ENCODE peak calls at places on chromosome 18, in eight cellular contexts. One of them, this sample, is unnamed.

GRCh38 chr18:48452863-48453323 is 43.7 kb upstream of the ZBTB7C start:
- DNase-seq in neural crest cell: no peak
- DNase-seq in stimulated activated CD4-positive, alpha-beta T cell treated with anti-CD3 and anti-CD28 coated beads, Interleukin-12 subunit alpha, Interleukin-12 subunit beta, amount 100 ng/mL, for 48 hours: no peak
- DNase-seq in DMS 273 treated with DMSO at 0.1 percent for 48 hours: no peak
- DNase-seq in activated CD4-positive, alpha-beta T cell treated with anti-CD3 and anti-CD28 coated beads for 48 hours: no peak
- DNase-seq in transverse colon: no peak
- DNase-seq in activated T-cell treated with anti-CD3 and anti-CD28 coated beads for 1 hour: no peak
- DNase-seq in renal cortical epithelial cell: peak
- DNase-seq in this sample: peak

GRCh38 chr18:42137671-42138375 is 182.8 kb downstream of the PIK3C3 start:
- DNase-seq in activated CD4-positive, alpha-beta T cell treated with anti-CD3 and anti-CD28 coated beads for 48 hours: no peak
- DNase-seq in stimulated activated CD4-positive, alpha-beta T cell treated with anti-CD3 and anti-CD28 coated beads, Interleukin-12 subunit alpha, Interleukin-12 subunit beta, amount 100 ng/mL, for 48 hours: no peak
- DNase-seq in activated T-cell treated with anti-CD3 and anti-CD28 coated beads for 1 hour: no peak
- DNase-seq in renal cortical epithelial cell: no peak
- DNase-seq in neural crest cell: no peak
- DNase-seq in DMS 273 treated with DMSO at 0.1 percent for 48 hours: no peak
- DNase-seq in transverse colon: no peak
- DNase-seq in this sample: no peak

GRCh38 chr18:67504739-67505138 is 11.8 kb downstream of the DSEL start:
- DNase-seq in neural crest cell: no peak
- DNase-seq in activated T-cell treated with anti-CD3 and anti-CD28 coated beads for 1 hour: no peak
- DNase-seq in renal cortical epithelial cell: no peak
- DNase-seq in DMS 273 treated with DMSO at 0.1 percent for 48 hours: no peak
- DNase-seq in stimulated activated CD4-positive, alpha-beta T cell treated with anti-CD3 and anti-CD28 coated beads, Interleukin-12 subunit alpha, Interleukin-12 subunit beta, amount 100 ng/mL, for 48 hours: no peak
- DNase-seq in activated CD4-positive, alpha-beta T cell treated with anti-CD3 and anti-CD28 coated beads for 48 hours: no peak
- DNase-seq in transverse colon: no peak
- DNase-seq in this sample: no peak

GRCh38 chr18:5668087-5668715 is 124.4 kb upstream of the EPB41L3 start:
- DNase-seq in stimulated activated CD4-positive, alpha-beta T cell treated with anti-CD3 and anti-CD28 coated beads, Interleukin-12 subunit alpha, Interleukin-12 subunit beta, amount 100 ng/mL, for 48 hours: no peak
- DNase-seq in renal cortical epithelial cell: no peak
- DNase-seq in activated T-cell treated with anti-CD3 and anti-CD28 coated beads for 1 hour: no peak
- DNase-seq in activated CD4-positive, alpha-beta T cell treated with anti-CD3 and anti-CD28 coated beads for 48 hours: no peak
- DNase-seq in neural crest cell: no peak
- DNase-seq in transverse colon: no peak
- DNase-seq in DMS 273 treated with DMSO at 0.1 percent for 48 hours: no peak
- DNase-seq in this sample: no peak

GRCh38 chr18:57733861-57734260 is 69.3 kb downstream of the ATP8B1 start:
- DNase-seq in neural crest cell: no peak
- DNase-seq in activated CD4-positive, alpha-beta T cell treated with anti-CD3 and anti-CD28 coated beads for 48 hours: no peak
- DNase-seq in DMS 273 treated with DMSO at 0.1 percent for 48 hours: no peak
- DNase-seq in transverse colon: no peak
- DNase-seq in renal cortical epithelial cell: no peak
- DNase-seq in stimulated activated CD4-positive, alpha-beta T cell treated with anti-CD3 and anti-CD28 coated beads, Interleukin-12 subunit alpha, Interleukin-12 subunit beta, amount 100 ng/mL, for 48 hours: no peak
- DNase-seq in activated T-cell treated with anti-CD3 and anti-CD28 coated beads for 1 hour: no peak
- DNase-seq in this sample: no peak

GRCh38 chr18:67600181-67600631 is 83.7 kb upstream of the DSEL start:
- DNase-seq in activated CD4-positive, alpha-beta T cell treated with anti-CD3 and anti-CD28 coated beads for 48 hours: no peak
- DNase-seq in neural crest cell: no peak
- DNase-seq in activated T-cell treated with anti-CD3 and anti-CD28 coated beads for 1 hour: no peak
- DNase-seq in renal cortical epithelial cell: peak
- DNase-seq in DMS 273 treated with DMSO at 0.1 percent for 48 hours: no peak
- DNase-seq in stimulated activated CD4-positive, alpha-beta T cell treated with anti-CD3 and anti-CD28 coated beads, Interleukin-12 subunit alpha, Interleukin-12 subunit beta, amount 100 ng/mL, for 48 hours: no peak
- DNase-seq in transverse colon: no peak
- DNase-seq in this sample: peak

GRCh38 chr18:78979058-78979680 is 449 bp upstream of the SALL3 start:
- DNase-seq in activated CD4-positive, alpha-beta T cell treated with anti-CD3 and anti-CD28 coated beads for 48 hours: no peak
- DNase-seq in neural crest cell: no peak
- DNase-seq in DMS 273 treated with DMSO at 0.1 percent for 48 hours: no peak
- DNase-seq in activated T-cell treated with anti-CD3 and anti-CD28 coated beads for 1 hour: no peak
- DNase-seq in transverse colon: no peak
- DNase-seq in stimulated activated CD4-positive, alpha-beta T cell treated with anti-CD3 and anti-CD28 coated beads, Interleukin-12 subunit alpha, Interleukin-12 subunit beta, amount 100 ng/mL, for 48 hours: no peak
- DNase-seq in renal cortical epithelial cell: no peak
- DNase-seq in this sample: peak

GRCh38 chr18:2853926-2854664 is 7.3 kb downstream of the EMILIN2 start:
- DNase-seq in renal cortical epithelial cell: no peak
- DNase-seq in transverse colon: no peak
- DNase-seq in neural crest cell: no peak
- DNase-seq in activated T-cell treated with anti-CD3 and anti-CD28 coated beads for 1 hour: no peak
- DNase-seq in DMS 273 treated with DMSO at 0.1 percent for 48 hours: no peak
- DNase-seq in stimulated activated CD4-positive, alpha-beta T cell treated with anti-CD3 and anti-CD28 coated beads, Interleukin-12 subunit alpha, Interleukin-12 subunit beta, amount 100 ng/mL, for 48 hours: no peak
- DNase-seq in activated CD4-positive, alpha-beta T cell treated with anti-CD3 and anti-CD28 coated beads for 48 hours: no peak
- DNase-seq in this sample: peak

GRCh38 chr18:73201940-73202339 is 334.2 kb upstream of the NETO1 start:
- DNase-seq in activated T-cell treated with anti-CD3 and anti-CD28 coated beads for 1 hour: no peak
- DNase-seq in renal cortical epithelial cell: no peak
- DNase-seq in activated CD4-positive, alpha-beta T cell treated with anti-CD3 and anti-CD28 coated beads for 48 hours: no peak
- DNase-seq in neural crest cell: no peak
- DNase-seq in stimulated activated CD4-positive, alpha-beta T cell treated with anti-CD3 and anti-CD28 coated beads, Interleukin-12 subunit alpha, Interleukin-12 subunit beta, amount 100 ng/mL, for 48 hours: no peak
- DNase-seq in DMS 273 treated with DMSO at 0.1 percent for 48 hours: no peak
- DNase-seq in transverse colon: no peak
- DNase-seq in this sample: no peak

GRCh38 chr18:37575646-37576045 is 10.0 kb upstream of the CELF4 start:
- DNase-seq in activated CD4-positive, alpha-beta T cell treated with anti-CD3 and anti-CD28 coated beads for 48 hours: no peak
- DNase-seq in transverse colon: no peak
- DNase-seq in stimulated activated CD4-positive, alpha-beta T cell treated with anti-CD3 and anti-CD28 coated beads, Interleukin-12 subunit alpha, Interleukin-12 subunit beta, amount 100 ng/mL, for 48 hours: no peak
- DNase-seq in activated T-cell treated with anti-CD3 and anti-CD28 coated beads for 1 hour: no peak
- DNase-seq in neural crest cell: no peak
- DNase-seq in DMS 273 treated with DMSO at 0.1 percent for 48 hours: no peak
- DNase-seq in renal cortical epithelial cell: no peak
- DNase-seq in this sample: no peak

GRCh38 chr18:54358495-54358793 is 738 bp downstream of the C18orf54 start:
- DNase-seq in renal cortical epithelial cell: peak
- DNase-seq in DMS 273 treated with DMSO at 0.1 percent for 48 hours: peak
- DNase-seq in activated CD4-positive, alpha-beta T cell treated with anti-CD3 and anti-CD28 coated beads for 48 hours: no peak
- DNase-seq in activated T-cell treated with anti-CD3 and anti-CD28 coated beads for 1 hour: no peak
- DNase-seq in transverse colon: no peak
- DNase-seq in neural crest cell: no peak
- DNase-seq in stimulated activated CD4-positive, alpha-beta T cell treated with anti-CD3 and anti-CD28 coated beads, Interleukin-12 subunit alpha, Interleukin-12 subunit beta, amount 100 ng/mL, for 48 hours: no peak
- DNase-seq in this sample: peak

GRCh38 chr18:49492694-49493033 is 5.6 kb upstream of the C18orf32 start:
- DNase-seq in transverse colon: no peak
- DNase-seq in activated T-cell treated with anti-CD3 and anti-CD28 coated beads for 1 hour: no peak
- DNase-seq in renal cortical epithelial cell: no peak
- DNase-seq in neural crest cell: no peak
- DNase-seq in DMS 273 treated with DMSO at 0.1 percent for 48 hours: no peak
- DNase-seq in activated CD4-positive, alpha-beta T cell treated with anti-CD3 and anti-CD28 coated beads for 48 hours: no peak
- DNase-seq in stimulated activated CD4-positive, alpha-beta T cell treated with anti-CD3 and anti-CD28 coated beads, Interleukin-12 subunit alpha, Interleukin-12 subunit beta, amount 100 ng/mL, for 48 hours: no peak
- DNase-seq in this sample: no peak

GRCh38 chr18:46624127-46624526 is 32.9 kb downstream of the LOXHD1 start:
- DNase-seq in renal cortical epithelial cell: no peak
- DNase-seq in activated CD4-positive, alpha-beta T cell treated with anti-CD3 and anti-CD28 coated beads for 48 hours: peak
- DNase-seq in activated T-cell treated with anti-CD3 and anti-CD28 coated beads for 1 hour: no peak
- DNase-seq in neural crest cell: no peak
- DNase-seq in DMS 273 treated with DMSO at 0.1 percent for 48 hours: no peak
- DNase-seq in transverse colon: no peak
- DNase-seq in stimulated activated CD4-positive, alpha-beta T cell treated with anti-CD3 and anti-CD28 coated beads, Interleukin-12 subunit alpha, Interleukin-12 subunit beta, amount 100 ng/mL, for 48 hours: peak
- DNase-seq in this sample: no peak

GRCh38 chr18:2805970-2806943 is 40.5 kb upstream of the EMILIN2 start:
- DNase-seq in stimulated activated CD4-positive, alpha-beta T cell treated with anti-CD3 and anti-CD28 coated beads, Interleukin-12 subunit alpha, Interleukin-12 subunit beta, amount 100 ng/mL, for 48 hours: no peak
- DNase-seq in neural crest cell: no peak
- DNase-seq in DMS 273 treated with DMSO at 0.1 percent for 48 hours: no peak
- DNase-seq in transverse colon: no peak
- DNase-seq in renal cortical epithelial cell: no peak
- DNase-seq in activated CD4-positive, alpha-beta T cell treated with anti-CD3 and anti-CD28 coated beads for 48 hours: no peak
- DNase-seq in activated T-cell treated with anti-CD3 and anti-CD28 coated beads for 1 hour: no peak
- DNase-seq in this sample: peak

GRCh38 chr18:8732442-8733360 is 27.3 kb downstream of the MTCL1 start:
- DNase-seq in transverse colon: no peak
- DNase-seq in stimulated activated CD4-positive, alpha-beta T cell treated with anti-CD3 and anti-CD28 coated beads, Interleukin-12 subunit alpha, Interleukin-12 subunit beta, amount 100 ng/mL, for 48 hours: no peak
- DNase-seq in neural crest cell: no peak
- DNase-seq in activated T-cell treated with anti-CD3 and anti-CD28 coated beads for 1 hour: no peak
- DNase-seq in renal cortical epithelial cell: no peak
- DNase-seq in activated CD4-positive, alpha-beta T cell treated with anti-CD3 and anti-CD28 coated beads for 48 hours: no peak
- DNase-seq in DMS 273 treated with DMSO at 0.1 percent for 48 hours: no peak
- DNase-seq in this sample: no peak

GRCh38 chr18:55334875-55335274 is 253.1 kb downstream of the TCF4 start:
- DNase-seq in activated T-cell treated with anti-CD3 and anti-CD28 coated beads for 1 hour: no peak
- DNase-seq in DMS 273 treated with DMSO at 0.1 percent for 48 hours: no peak
- DNase-seq in renal cortical epithelial cell: no peak
- DNase-seq in transverse colon: peak
- DNase-seq in activated CD4-positive, alpha-beta T cell treated with anti-CD3 and anti-CD28 coated beads for 48 hours: no peak
- DNase-seq in neural crest cell: no peak
- DNase-seq in stimulated activated CD4-positive, alpha-beta T cell treated with anti-CD3 and anti-CD28 coated beads, Interleukin-12 subunit alpha, Interleukin-12 subunit beta, amount 100 ng/mL, for 48 hours: no peak
- DNase-seq in this sample: no peak

GRCh38 chr18:34977787-34978532 is 63.3 kb upstream of the MAPRE2 start:
- DNase-seq in transverse colon: peak
- DNase-seq in renal cortical epithelial cell: peak
- DNase-seq in DMS 273 treated with DMSO at 0.1 percent for 48 hours: no peak
- DNase-seq in neural crest cell: peak
- DNase-seq in activated CD4-positive, alpha-beta T cell treated with anti-CD3 and anti-CD28 coated beads for 48 hours: peak
- DNase-seq in stimulated activated CD4-positive, alpha-beta T cell treated with anti-CD3 and anti-CD28 coated beads, Interleukin-12 subunit alpha, Interleukin-12 subunit beta, amount 100 ng/mL, for 48 hours: peak
- DNase-seq in activated T-cell treated with anti-CD3 and anti-CD28 coated beads for 1 hour: peak
- DNase-seq in this sample: no peak

GRCh38 chr18:51110073-51110797 is 80.2 kb downstream of the SMAD4 start:
- DNase-seq in activated T-cell treated with anti-CD3 and anti-CD28 coated beads for 1 hour: peak
- DNase-seq in neural crest cell: peak
- DNase-seq in transverse colon: peak
- DNase-seq in DMS 273 treated with DMSO at 0.1 percent for 48 hours: no peak
- DNase-seq in renal cortical epithelial cell: no peak
- DNase-seq in stimulated activated CD4-positive, alpha-beta T cell treated with anti-CD3 and anti-CD28 coated beads, Interleukin-12 subunit alpha, Interleukin-12 subunit beta, amount 100 ng/mL, for 48 hours: peak
- DNase-seq in activated CD4-positive, alpha-beta T cell treated with anti-CD3 and anti-CD28 coated beads for 48 hours: peak
- DNase-seq in this sample: peak

GRCh38 chr18:10279476-10279875 is 175.0 kb upstream of the APCDD1 start:
- DNase-seq in transverse colon: no peak
- DNase-seq in stimulated activated CD4-positive, alpha-beta T cell treated with anti-CD3 and anti-CD28 coated beads, Interleukin-12 subunit alpha, Interleukin-12 subunit beta, amount 100 ng/mL, for 48 hours: no peak
- DNase-seq in activated T-cell treated with anti-CD3 and anti-CD28 coated beads for 1 hour: no peak
- DNase-seq in neural crest cell: no peak
- DNase-seq in activated CD4-positive, alpha-beta T cell treated with anti-CD3 and anti-CD28 coated beads for 48 hours: no peak
- DNase-seq in renal cortical epithelial cell: no peak
- DNase-seq in DMS 273 treated with DMSO at 0.1 percent for 48 hours: no peak
- DNase-seq in this sample: no peak

GRCh38 chr18:61869631-61870030 is 23.2 kb downstream of the RNF152 start:
- DNase-seq in activated T-cell treated with anti-CD3 and anti-CD28 coated beads for 1 hour: no peak
- DNase-seq in renal cortical epithelial cell: no peak
- DNase-seq in transverse colon: no peak
- DNase-seq in neural crest cell: no peak
- DNase-seq in activated CD4-positive, alpha-beta T cell treated with anti-CD3 and anti-CD28 coated beads for 48 hours: no peak
- DNase-seq in DMS 273 treated with DMSO at 0.1 percent for 48 hours: no peak
- DNase-seq in stimulated activated CD4-positive, alpha-beta T cell treated with anti-CD3 and anti-CD28 coated beads, Interleukin-12 subunit alpha, Interleukin-12 subunit beta, amount 100 ng/mL, for 48 hours: no peak
- DNase-seq in this sample: no peak

GRCh38 chr18:56878712-56879111 is 227.6 kb downstream of the WDR7 start:
- DNase-seq in activated CD4-positive, alpha-beta T cell treated with anti-CD3 and anti-CD28 coated beads for 48 hours: no peak
- DNase-seq in neural crest cell: no peak
- DNase-seq in stimulated activated CD4-positive, alpha-beta T cell treated with anti-CD3 and anti-CD28 coated beads, Interleukin-12 subunit alpha, Interleukin-12 subunit beta, amount 100 ng/mL, for 48 hours: no peak
- DNase-seq in transverse colon: no peak
- DNase-seq in activated T-cell treated with anti-CD3 and anti-CD28 coated beads for 1 hour: no peak
- DNase-seq in DMS 273 treated with DMSO at 0.1 percent for 48 hours: no peak
- DNase-seq in renal cortical epithelial cell: no peak
- DNase-seq in this sample: no peak

GRCh38 chr18:69599377-69599776 is 198.7 kb downstream of the DOK6 start:
- DNase-seq in DMS 273 treated with DMSO at 0.1 percent for 48 hours: no peak
- DNase-seq in renal cortical epithelial cell: no peak
- DNase-seq in activated T-cell treated with anti-CD3 and anti-CD28 coated beads for 1 hour: no peak
- DNase-seq in activated CD4-positive, alpha-beta T cell treated with anti-CD3 and anti-CD28 coated beads for 48 hours: no peak
- DNase-seq in transverse colon: no peak
- DNase-seq in stimulated activated CD4-positive, alpha-beta T cell treated with anti-CD3 and anti-CD28 coated beads, Interleukin-12 subunit alpha, Interleukin-12 subunit beta, amount 100 ng/mL, for 48 hours: no peak
- DNase-seq in neural crest cell: no peak
- DNase-seq in this sample: no peak

GRCh38 chr18:32770651-32771168 is 2.1 kb downstream of the KLHL14 start:
- DNase-seq in activated T-cell treated with anti-CD3 and anti-CD28 coated beads for 1 hour: no peak
- DNase-seq in stimulated activated CD4-positive, alpha-beta T cell treated with anti-CD3 and anti-CD28 coated beads, Interleukin-12 subunit alpha, Interleukin-12 subunit beta, amount 100 ng/mL, for 48 hours: no peak
- DNase-seq in DMS 273 treated with DMSO at 0.1 percent for 48 hours: no peak
- DNase-seq in transverse colon: no peak
- DNase-seq in neural crest cell: peak
- DNase-seq in renal cortical epithelial cell: no peak
- DNase-seq in activated CD4-positive, alpha-beta T cell treated with anti-CD3 and anti-CD28 coated beads for 48 hours: peak
- DNase-seq in this sample: no peak

GRCh38 chr18:48358868-48359267 is 50.3 kb downstream of the ZBTB7C start:
- DNase-seq in transverse colon: no peak
- DNase-seq in DMS 273 treated with DMSO at 0.1 percent for 48 hours: no peak
- DNase-seq in activated T-cell treated with anti-CD3 and anti-CD28 coated beads for 1 hour: no peak
- DNase-seq in renal cortical epithelial cell: no peak
- DNase-seq in stimulated activated CD4-positive, alpha-beta T cell treated with anti-CD3 and anti-CD28 coated beads, Interleukin-12 subunit alpha, Interleukin-12 subunit beta, amount 100 ng/mL, for 48 hours: no peak
- DNase-seq in neural crest cell: no peak
- DNase-seq in activated CD4-positive, alpha-beta T cell treated with anti-CD3 and anti-CD28 coated beads for 48 hours: no peak
- DNase-seq in this sample: no peak

GRCh38 chr18:74507927-74508326 is 11.8 kb downstream of the CNDP2 start:
- DNase-seq in stimulated activated CD4-positive, alpha-beta T cell treated with anti-CD3 and anti-CD28 coated beads, Interleukin-12 subunit alpha, Interleukin-12 subunit beta, amount 100 ng/mL, for 48 hours: no peak
- DNase-seq in activated CD4-positive, alpha-beta T cell treated with anti-CD3 and anti-CD28 coated beads for 48 hours: no peak
- DNase-seq in renal cortical epithelial cell: no peak
- DNase-seq in activated T-cell treated with anti-CD3 and anti-CD28 coated beads for 1 hour: no peak
- DNase-seq in DMS 273 treated with DMSO at 0.1 percent for 48 hours: no peak
- DNase-seq in transverse colon: no peak
- DNase-seq in neural crest cell: no peak
- DNase-seq in this sample: no peak

GRCh38 chr18:29874519-29875098 is 1167.9 kb downstream of the DSC3 start:
- DNase-seq in activated T-cell treated with anti-CD3 and anti-CD28 coated beads for 1 hour: no peak
- DNase-seq in transverse colon: no peak
- DNase-seq in activated CD4-positive, alpha-beta T cell treated with anti-CD3 and anti-CD28 coated beads for 48 hours: no peak
- DNase-seq in renal cortical epithelial cell: peak
- DNase-seq in neural crest cell: peak
- DNase-seq in DMS 273 treated with DMSO at 0.1 percent for 48 hours: no peak
- DNase-seq in stimulated activated CD4-positive, alpha-beta T cell treated with anti-CD3 and anti-CD28 coated beads, Interleukin-12 subunit alpha, Interleukin-12 subunit beta, amount 100 ng/mL, for 48 hours: no peak
- DNase-seq in this sample: peak

GRCh38 chr18:62128157-62128556 is 58.7 kb downstream of the PIGN start:
- DNase-seq in neural crest cell: no peak
- DNase-seq in DMS 273 treated with DMSO at 0.1 percent for 48 hours: peak
- DNase-seq in stimulated activated CD4-positive, alpha-beta T cell treated with anti-CD3 and anti-CD28 coated beads, Interleukin-12 subunit alpha, Interleukin-12 subunit beta, amount 100 ng/mL, for 48 hours: no peak
- DNase-seq in transverse colon: no peak
- DNase-seq in activated CD4-positive, alpha-beta T cell treated with anti-CD3 and anti-CD28 coated beads for 48 hours: no peak
- DNase-seq in renal cortical epithelial cell: peak
- DNase-seq in activated T-cell treated with anti-CD3 and anti-CD28 coated beads for 1 hour: no peak
- DNase-seq in this sample: peak

GRCh38 chr18:79770826-79771225 is 26.9 kb upstream of the KCNG2 start:
- DNase-seq in transverse colon: peak
- DNase-seq in DMS 273 treated with DMSO at 0.1 percent for 48 hours: no peak
- DNase-seq in activated T-cell treated with anti-CD3 and anti-CD28 coated beads for 1 hour: no peak
- DNase-seq in activated CD4-positive, alpha-beta T cell treated with anti-CD3 and anti-CD28 coated beads for 48 hours: no peak
- DNase-seq in stimulated activated CD4-positive, alpha-beta T cell treated with anti-CD3 and anti-CD28 coated beads, Interleukin-12 subunit alpha, Interleukin-12 subunit beta, amount 100 ng/mL, for 48 hours: no peak
- DNase-seq in renal cortical epithelial cell: no peak
- DNase-seq in neural crest cell: no peak
- DNase-seq in this sample: no peak

This sample was measured in cardiac fibroblast.